ENCODE peak calls at places on chromosomes 6 and 20, in seven cellular contexts. One of them, this sample, is unnamed.

GRCh38 chr6:125639621-125640020 is 109.8 kb upstream of the HEY2 start:
- DNase-seq in GM12878: no peak
- DNase-seq in H1: no peak
- DNase-seq in SK-N-SH: no peak
- DNase-seq in HepG2: no peak
- DNase-seq in HCT116: no peak
- DNase-seq in K562: no peak
- DNase-seq in this sample: no peak

GRCh38 chr20:24411452-24412216 is 57.8 kb upstream of the SYNDIG1 start:
- DNase-seq in HepG2: no peak
- DNase-seq in K562: no peak
- DNase-seq in GM12878: no peak
- DNase-seq in HCT116: no peak
- DNase-seq in SK-N-SH: no peak
- DNase-seq in H1: no peak
- DNase-seq in this sample: no peak

GRCh38 chr6:18147616-18148015 is 7.3 kb downstream of the TPMT start:
- DNase-seq in GM12878: no peak
- DNase-seq in HepG2: no peak
- DNase-seq in K562: no peak
- DNase-seq in SK-N-SH: no peak
- DNase-seq in H1: no peak
- DNase-seq in HCT116: no peak
- DNase-seq in this sample: no peak

GRCh38 chr6:35017461-35018183 is 123.5 kb downstream of the TCP11 start:
- DNase-seq in H1: no peak
- DNase-seq in HCT116: no peak
- DNase-seq in GM12878: no peak
- DNase-seq in HepG2: no peak
- DNase-seq in SK-N-SH: no peak
- DNase-seq in K562: no peak
- DNase-seq in this sample: no peak

GRCh38 chr20:64095927-64096326 is 11.4 kb downstream of the NPBWR2 start:
- DNase-seq in K562: no peak
- DNase-seq in GM12878: no peak
- DNase-seq in H1: no peak
- DNase-seq in HepG2: no peak
- DNase-seq in SK-N-SH: no peak
- DNase-seq in HCT116: no peak
- DNase-seq in this sample: no peak

GRCh38 chr20:34525342-34525708 is 9.1 kb downstream of the DYNLRB1 start:
- DNase-seq in H1: peak
- DNase-seq in GM12878: no peak
- DNase-seq in HepG2: no peak
- DNase-seq in K562: no peak
- DNase-seq in HCT116: no peak
- DNase-seq in SK-N-SH: no peak
- DNase-seq in this sample: peak

GRCh38 chr6:167827588-167828324 is 1.0 kb downstream of the AFDN start:
- DNase-seq in SK-N-SH: peak
- DNase-seq in GM12878: no peak
- DNase-seq in K562: no peak
- DNase-seq in HepG2: peak
- DNase-seq in H1: peak
- DNase-seq in HCT116: no peak
- DNase-seq in this sample: peak

GRCh38 chr6:168607272-168608112 is 166.5 kb downstream of the SMOC2 start:
- DNase-seq in H1: peak
- DNase-seq in GM12878: no peak
- DNase-seq in HepG2: no peak
- DNase-seq in K562: no peak
- DNase-seq in HCT116: no peak
- DNase-seq in SK-N-SH: no peak
- DNase-seq in this sample: no peak

GRCh38 chr6:143110996-143111395 is 50.3 kb downstream of the AIG1 start:
- DNase-seq in H1: no peak
- DNase-seq in K562: no peak
- DNase-seq in GM12878: no peak
- DNase-seq in SK-N-SH: no peak
- DNase-seq in HepG2: no peak
- DNase-seq in HCT116: no peak
- DNase-seq in this sample: no peak

GRCh38 chr6:125995972-125996580 is 9.7 kb downstream of the TRMT11 start:
- DNase-seq in K562: peak
- DNase-seq in H1: peak
- DNase-seq in HCT116: peak
- DNase-seq in GM12878: peak
- DNase-seq in HepG2: peak
- DNase-seq in SK-N-SH: peak
- DNase-seq in this sample: peak

GRCh38 chr6:116596815-116597214 is 19.5 kb upstream of the RSPH4A start:
- DNase-seq in GM12878: no peak
- DNase-seq in K562: peak
- DNase-seq in SK-N-SH: no peak
- DNase-seq in HCT116: no peak
- DNase-seq in HepG2: peak
- DNase-seq in H1: no peak
- DNase-seq in this sample: no peak

GRCh38 chr6:1689141-1689540 is 79.4 kb downstream of the FOXC1 start:
- DNase-seq in GM12878: no peak
- DNase-seq in HepG2: no peak
- DNase-seq in H1: no peak
- DNase-seq in HCT116: no peak
- DNase-seq in K562: no peak
- DNase-seq in SK-N-SH: no peak
- DNase-seq in this sample: no peak

GRCh38 chr6:87182321-87182720 is 27.0 kb downstream of the ZNF292 start:
- DNase-seq in SK-N-SH: no peak
- DNase-seq in H1: no peak
- DNase-seq in GM12878: peak
- DNase-seq in K562: no peak
- DNase-seq in HepG2: no peak
- DNase-seq in HCT116: no peak
- DNase-seq in this sample: no peak

GRCh38 chr6:152087701-152088100 is 280.2 kb downstream of the ESR1 start:
- DNase-seq in GM12878: no peak
- DNase-seq in HepG2: no peak
- DNase-seq in SK-N-SH: no peak
- DNase-seq in K562: no peak
- DNase-seq in H1: no peak
- DNase-seq in HCT116: no peak
- DNase-seq in this sample: no peak

GRCh38 chr20:63064745-63065711 is 58.3 kb upstream of the BHLHE23 start:
- DNase-seq in HCT116: no peak
- DNase-seq in SK-N-SH: no peak
- DNase-seq in HepG2: no peak
- DNase-seq in K562: no peak
- DNase-seq in GM12878: no peak
- DNase-seq in H1: peak
- DNase-seq in this sample: no peak

DNA sequence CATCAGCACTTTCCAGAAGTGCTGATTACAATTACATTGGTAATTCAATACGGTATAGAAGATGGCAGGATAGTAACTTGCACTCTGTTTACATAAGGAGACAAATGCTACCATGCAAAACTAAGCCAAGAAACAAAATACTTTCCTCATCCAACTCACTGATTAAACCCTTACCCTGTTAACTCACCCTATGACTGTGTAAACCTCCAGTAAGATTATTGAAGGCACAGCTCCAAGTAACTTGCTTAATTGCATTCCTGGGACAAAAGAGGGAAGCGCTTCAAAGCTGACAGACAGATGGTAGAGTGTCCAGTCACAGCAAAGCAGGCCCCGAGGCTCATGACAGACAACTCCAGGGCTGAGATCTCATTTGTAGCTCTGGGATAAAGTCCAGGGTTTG is 6.9 kb upstream of the KIF16B start:
- DNase-seq in H1: no peak
- DNase-seq in GM12878: no peak
- DNase-seq in HCT116: no peak
- DNase-seq in SK-N-SH: peak
- DNase-seq in K562: no peak
- DNase-seq in HepG2: no peak
- DNase-seq in this sample: peak
- TF ChIP-seq JUND in H1: no peak
- TF ChIP-seq JUND in GM12878: no peak
- TF ChIP-seq JUND in HCT116: no peak
- TF ChIP-seq JUND in SK-N-SH: no peak
- TF ChIP-seq JUND in K562: no peak
- TF ChIP-seq JUND in HepG2: no peak
- TF ChIP-seq JUND in this sample: no peak

DNA sequence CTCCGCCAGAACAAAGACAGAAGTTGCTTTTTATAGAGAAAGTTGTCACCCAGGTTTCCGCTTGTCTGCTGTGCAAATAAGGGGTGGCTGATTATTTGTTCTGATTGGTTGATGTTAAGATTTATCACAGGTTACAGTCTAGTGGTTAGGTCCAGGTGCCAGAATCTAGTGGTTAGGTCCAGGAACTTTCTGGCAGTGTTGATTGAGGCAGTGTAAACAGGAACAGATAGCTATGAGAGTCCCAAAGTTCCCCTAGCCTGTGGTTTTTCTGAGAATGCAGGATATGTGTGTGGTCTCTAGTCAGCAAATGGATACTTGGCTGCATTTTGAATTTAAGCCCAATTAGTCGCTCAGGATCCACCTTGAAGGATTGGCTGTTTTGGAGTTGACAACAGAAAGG is 148.0 kb downstream of the TMEM200A start:
- DNase-seq in K562: no peak
- DNase-seq in H1: no peak
- DNase-seq in HepG2: no peak
- DNase-seq in SK-N-SH: no peak
- DNase-seq in HCT116: no peak
- DNase-seq in GM12878: peak
- DNase-seq in this sample: peak
- TF ChIP-seq JUND in K562: no peak
- TF ChIP-seq JUND in H1: no peak
- TF ChIP-seq JUND in HepG2: no peak
- TF ChIP-seq JUND in SK-N-SH: no peak
- TF ChIP-seq JUND in HCT116: no peak
- TF ChIP-seq JUND in GM12878: no peak
- TF ChIP-seq JUND in this sample: no peak

GRCh38 chr6:26543953-26544352 is 5.8 kb downstream of the HMGN4 start:
- DNase-seq in SK-N-SH: peak
- DNase-seq in H1: no peak
- DNase-seq in HCT116: no peak
- DNase-seq in K562: peak
- DNase-seq in HepG2: peak
- DNase-seq in GM12878: no peak
- DNase-seq in this sample: no peak
- TF ChIP-seq JUND in SK-N-SH: no peak
- TF ChIP-seq JUND in H1: no peak
- TF ChIP-seq JUND in HCT116: no peak
- TF ChIP-seq JUND in K562: no peak
- TF ChIP-seq JUND in HepG2: no peak
- TF ChIP-seq JUND in GM12878: no peak
- TF ChIP-seq JUND in this sample: no peak

GRCh38 chr6:41887355-41887754 is 7.8 kb downstream of the USP49 start:
- DNase-seq in GM12878: no peak
- DNase-seq in K562: no peak
- DNase-seq in HepG2: no peak
- DNase-seq in HCT116: no peak
- DNase-seq in SK-N-SH: no peak
- DNase-seq in H1: no peak
- DNase-seq in this sample: no peak
- TF ChIP-seq JUND in GM12878: no peak
- TF ChIP-seq JUND in K562: no peak
- TF ChIP-seq JUND in HepG2: no peak
- TF ChIP-seq JUND in HCT116: no peak
- TF ChIP-seq JUND in SK-N-SH: no peak
- TF ChIP-seq JUND in H1: no peak
- TF ChIP-seq JUND in this sample: no peak